ENCODE peak calls at places on chromosome 7, in six cellular contexts. R is RPMI8226; G is stimulated activated CD4-positive, alpha-beta T cell treated with anti-CD3 and anti-CD28 coated beads, Interleukin-12 subunit alpha, Interleukin-12 subunit beta, amount 100 ng/mL, for 4 hours; W is DND-41; E is cardiac fibroblast; J is NCI-H2171. L is an unnamed sample.
A peak's percentile ranks its signal among the peaks of the same experiment; 100 is the strongest.

GRCh38 chr7:131931368-131931767 is 374.9 kb upstream of the PODXL start:
- DNase-seq in W (no peak), J (no peak), R (no peak), G (no peak), E (no peak), L (no peak)

GRCh38 chr7:28623863-28624262 is 211.5 kb downstream of the CREB5 start:
- DNase-seq in G (no peak), R (peak; percentile 18), W (no peak), E (no peak), J (no peak), L (no peak)

GRCh38 chr7:135825406-135825805 is 76.8 kb upstream of the FAM180A start:
- DNase-seq in J (no peak), W (no peak), R (peak; percentile 44), E (no peak), G (no peak), L (no peak)

GRCh38 chr7:106926892-106927291 is 61.8 kb downstream of the PIK3CG start:
- DNase-seq in G (no peak), W (no peak), R (no peak), E (no peak), J (no peak), L (no peak)

GRCh38 chr7:92608380-92609322 is 18.5 kb upstream of the FAM133B start:
- DNase-seq in J (peak; percentile 55), G (no peak), R (no peak), E (no peak), W (no peak), L (no peak)

GRCh38 chr7:15889501-15889900 is 203.0 kb upstream of the MEOX2 start:
- DNase-seq in J (no peak), W (no peak), G (no peak), E (peak; percentile 55), R (peak; percentile 7), L (peak; percentile 70)

GRCh38 chr7:128728608-128729007 is 10.6 kb upstream of the CALU start:
- DNase-seq in W (no peak), J (no peak), E (peak; percentile 36), R (no peak), G (no peak), L (peak; percentile 16)

GRCh38 chr7:22452142-22452763 is 47.7 kb downstream of the STEAP1B start:
- DNase-seq in W (peak; percentile 30), G (peak; percentile 25), E (peak; percentile 53), R (no peak), J (no peak), L (no peak)